ENCODE peak calls at places on chromosomes 7 and 10, in four cellular contexts. One of them, this sample, is unnamed.

GRCh38 chr10:71604324-71605018 is 115.1 kb downstream of the C10orf105 start:
- DNase-seq in stimulated activated CD4-positive, alpha-beta T cell treated with anti-CD3 and anti-CD28 coated beads, Interleukin-15, amount 100 ng/mL, for 1 hour: no peak
- DNase-seq in NCI-H748 treated with DMSO at 0.1 percent for 48 hours: no peak
- DNase-seq in putamen: no peak
- DNase-seq in this sample: no peak

GRCh38 chr7:124812764-124813163 is 47.2 kb upstream of the GPR37 start:
- DNase-seq in putamen: no peak
- DNase-seq in NCI-H748 treated with DMSO at 0.1 percent for 48 hours: no peak
- DNase-seq in stimulated activated CD4-positive, alpha-beta T cell treated with anti-CD3 and anti-CD28 coated beads, Interleukin-15, amount 100 ng/mL, for 1 hour: no peak
- DNase-seq in this sample: no peak

GRCh38 chr7:131365876-131366275 is 38.2 kb downstream of the MKLN1 start:
- DNase-seq in stimulated activated CD4-positive, alpha-beta T cell treated with anti-CD3 and anti-CD28 coated beads, Interleukin-15, amount 100 ng/mL, for 1 hour: no peak
- DNase-seq in NCI-H748 treated with DMSO at 0.1 percent for 48 hours: no peak
- DNase-seq in putamen: no peak
- DNase-seq in this sample: no peak

GRCh38 chr7:54141565-54141964 is 400.6 kb upstream of the VSTM2A start:
- DNase-seq in putamen: no peak
- DNase-seq in stimulated activated CD4-positive, alpha-beta T cell treated with anti-CD3 and anti-CD28 coated beads, Interleukin-15, amount 100 ng/mL, for 1 hour: no peak
- DNase-seq in NCI-H748 treated with DMSO at 0.1 percent for 48 hours: no peak
- DNase-seq in this sample: no peak

GRCh38 chr7:103094102-103094501 is 19.2 kb downstream of the ARMC10 start:
- DNase-seq in stimulated activated CD4-positive, alpha-beta T cell treated with anti-CD3 and anti-CD28 coated beads, Interleukin-15, amount 100 ng/mL, for 1 hour: no peak
- DNase-seq in putamen: no peak
- DNase-seq in NCI-H748 treated with DMSO at 0.1 percent for 48 hours: no peak
- DNase-seq in this sample: no peak

GRCh38 chr7:135262623-135263320 is 29.1 kb downstream of the STRA8 start:
- DNase-seq in NCI-H748 treated with DMSO at 0.1 percent for 48 hours: no peak
- DNase-seq in stimulated activated CD4-positive, alpha-beta T cell treated with anti-CD3 and anti-CD28 coated beads, Interleukin-15, amount 100 ng/mL, for 1 hour: no peak
- DNase-seq in putamen: no peak
- DNase-seq in this sample: no peak

GRCh38 chr10:34249634-34250033 is 565.5 kb downstream of the PARD3 start:
- DNase-seq in NCI-H748 treated with DMSO at 0.1 percent for 48 hours: no peak
- DNase-seq in putamen: no peak
- DNase-seq in stimulated activated CD4-positive, alpha-beta T cell treated with anti-CD3 and anti-CD28 coated beads, Interleukin-15, amount 100 ng/mL, for 1 hour: no peak
- DNase-seq in this sample: no peak

GRCh38 chr10:93993782-93994668 is at the start of gene PLCE1:
- DNase-seq in putamen: peak; percentile 32
- DNase-seq in NCI-H748 treated with DMSO at 0.1 percent for 48 hours: peak; percentile 9
- DNase-seq in stimulated activated CD4-positive, alpha-beta T cell treated with anti-CD3 and anti-CD28 coated beads, Interleukin-15, amount 100 ng/mL, for 1 hour: no peak
- DNase-seq in this sample: peak; percentile 18

GRCh38 chr10:90560331-90560730 is 297.5 kb downstream of the HTR7 start:
- DNase-seq in NCI-H748 treated with DMSO at 0.1 percent for 48 hours: no peak
- DNase-seq in stimulated activated CD4-positive, alpha-beta T cell treated with anti-CD3 and anti-CD28 coated beads, Interleukin-15, amount 100 ng/mL, for 1 hour: no peak
- DNase-seq in putamen: no peak
- DNase-seq in this sample: no peak

GRCh38 chr7:107394301-107394700 is 75.6 kb upstream of the GPR22 start:
- DNase-seq in stimulated activated CD4-positive, alpha-beta T cell treated with anti-CD3 and anti-CD28 coated beads, Interleukin-15, amount 100 ng/mL, for 1 hour: no peak
- DNase-seq in NCI-H748 treated with DMSO at 0.1 percent for 48 hours: no peak
- DNase-seq in putamen: no peak
- DNase-seq in this sample: no peak

GRCh38 chr10:69506834-69507643 is 55.8 kb downstream of the TSPAN15 start:
- DNase-seq in stimulated activated CD4-positive, alpha-beta T cell treated with anti-CD3 and anti-CD28 coated beads, Interleukin-15, amount 100 ng/mL, for 1 hour: no peak
- DNase-seq in NCI-H748 treated with DMSO at 0.1 percent for 48 hours: no peak
- DNase-seq in putamen: no peak
- DNase-seq in this sample: no peak

This sample was measured in GM06990.